ENCODE peak calls at places on chromosomes 11 and 22, in four cellular contexts. O is AG09319, A is stromal cell of bone marrow, I is germinal center. Q is an unnamed sample.

GRCh38 chr22:23218867-23219251 is 38.5 kb downstream of the BCR start:
- DNase-seq in O (no peak), A (no peak), I (no peak), Q (no peak)

GRCh38 chr11:62124186-62125113 is 639 bp downstream of the INCENP start:
- DNase-seq in O (no peak), A (no peak), I (peak), Q (peak)

GRCh38 chr22:24526191-24526590 is 28.7 kb downstream of the GUCD1 start:
- DNase-seq in O (no peak), A (no peak), I (no peak), Q (no peak)

GRCh38 chr11:9859491-9860305 is 195.8 kb downstream of the SWAP70 start:
- DNase-seq in O (no peak), A (peak), I (no peak), Q (no peak)

GRCh38 chr11:36431429-36432092 is 78.5 kb downstream of the TRAF6 start:
- DNase-seq in O (peak), A (peak), I (no peak), Q (no peak)

GRCh38 chr11:112590778-112591177 is 330.1 kb upstream of the PLET1 start:
- DNase-seq in O (no peak), A (peak), I (no peak), Q (no peak)

GRCh38 chr11:72225411-72225951 is 914 bp downstream of the INPPL1 start:
- DNase-seq in O (no peak), A (no peak), I (no peak), Q (peak)

GRCh38 chr11:110903830-110904229 is 191.6 kb upstream of the ARHGAP20 start:
- DNase-seq in O (no peak), A (no peak), I (no peak), Q (no peak)

GRCh38 chr11:118374729-118375128 is 15.3 kb downstream of the UBE4A start:
- DNase-seq in O (peak), A (no peak), I (no peak), Q (no peak)

GRCh38 chr11:58625826-58626460 is 3.5 kb downstream of the CNTF start:
- DNase-seq in O (no peak), A (no peak), I (no peak), Q (no peak)

Q was measured in GM13976.